ENCODE peak calls at places on chromosomes 11 and 22, in four cellular contexts. H is nucleus accumbens; O is activated T-cell treated with anti-CD3 and anti-CD28 coated beads for 24 hours; A is activated CD4-positive, alpha-beta T cell treated with anti-CD3 and anti-CD28 coated beads, Interleukin-2, amount 50 U/mL, for 48 hours. X is an unnamed sample.

GRCh38 chr11:83948205-83948604 is 662.0 kb upstream of the CCDC90B start:
- DNase-seq in A (no peak), O (no peak), H (no peak), X (no peak)

GRCh38 chr11:63920870-63921417 is 4.0 kb upstream of the RCOR2 start:
- DNase-seq in H (no peak), O (no peak), A (peak; percentile 34), X (no peak)

GRCh38 chr11:130827697-130828377 is 88.4 kb downstream of the SNX19 start:
- DNase-seq in O (no peak), H (peak; percentile 12), A (peak; percentile 11), X (no peak)

GRCh38 chr22:44050766-44051747 is 27.0 kb downstream of the PARVB start:
- DNase-seq in O (no peak), H (peak; percentile 40), A (no peak), X (no peak)

GRCh38 chr22:41762980-41763779 is 37.3 kb upstream of the CCDC134 start:
- DNase-seq in O (no peak), A (peak; percentile 50), H (no peak), X (peak; percentile 7)

GRCh38 chr11:105900515-105901035 is 121.5 kb downstream of the MSANTD4 start:
- DNase-seq in A (no peak), H (no peak), O (no peak), X (no peak)

GRCh38 chr11:120715239-120715638 is 203.7 kb downstream of the GRIK4 start:
- DNase-seq in H (no peak), A (no peak), O (no peak), X (no peak)

GRCh38 chr11:66857234-66857926 is 516 bp downstream of the LRFN4 start:
- DNase-seq in A (no peak), H (no peak), O (no peak), X (no peak)

GRCh38 chr22:47645450-47645914 is 883.0 kb downstream of the TBC1D22A start:
- DNase-seq in A (no peak), O (no peak), H (no peak), X (no peak)

GRCh38 chr11:109040303-109040702 is 375.4 kb downstream of the DDX10 start:
- DNase-seq in A (no peak), O (no peak), H (no peak), X (no peak)

GRCh38 chr11:3222003-3222855 is 3.6 kb upstream of the MRGPRG start:
- DNase-seq in A (no peak), H (no peak), O (no peak), X (no peak)

GRCh38 chr11:65425971-65426838 is 3.6 kb downstream of the NEAT1 start:
- DNase-seq in H (no peak), O (no peak), A (no peak), X (peak; percentile 78)

GRCh38 chr11:39668640-39669039 is 1790.8 kb downstream of the LRRC4C start:
- DNase-seq in O (no peak), H (no peak), A (no peak), X (no peak)

GRCh38 chr11:96276836-96277235 is 66.2 kb downstream of the MAML2 start:
- DNase-seq in A (no peak), H (no peak), O (no peak), X (no peak)

GRCh38 chr22:37559901-37560681 is at the start of gene CDC42EP1:
- DNase-seq in H (peak; percentile 36), O (no peak), A (no peak), X (peak; percentile 58)

GRCh38 chr11:64341851-64342791 is 2.1 kb downstream of the CCDC88B start:
- DNase-seq in A (peak; percentile 94), H (peak; percentile 59), O (peak; percentile 87), X (peak; percentile 58)

GRCh38 chr11:99592241-99592640 is 571.5 kb downstream of the CNTN5 start:
- DNase-seq in A (no peak), H (no peak), O (no peak), X (no peak)

GRCh38 chr11:103228807-103229206 is 119.6 kb downstream of the DYNC2H1 start:
- DNase-seq in H (no peak), O (no peak), A (no peak), X (no peak)

GRCh38 chr11:78015878-78016277 is 7.2 kb downstream of the KCTD14 start:
- DNase-seq in H (no peak), O (no peak), A (no peak), X (no peak)

GRCh38 chr11:96761451-96761850 is 371.6 kb downstream of the JRKL start:
- DNase-seq in O (no peak), A (no peak), H (no peak), X (no peak)

GRCh38 chr11:128862913-128863660 is 4.0 kb downstream of the KCNJ1 start:
- DNase-seq in O (no peak), H (no peak), A (no peak), X (no peak)

GRCh38 chr11:67534070-67534679 is 10.9 kb upstream of the CABP2 start:
- DNase-seq in O (no peak), H (no peak), A (no peak), X (no peak)

GRCh38 chr11:65316311-65316978 is 1.8 kb downstream of the CDC42EP2 start:
- DNase-seq in H (no peak), A (no peak), O (no peak), X (no peak)

GRCh38 chr11:46277623-46278386 is at the start of gene CREB3L1:
- DNase-seq in O (no peak), H (no peak), A (no peak), X (no peak)

GRCh38 chr11:106131998-106132397 is 54.5 kb downstream of the AASDHPPT start:
- DNase-seq in O (no peak), A (no peak), H (no peak), X (no peak)

GRCh38 chr22:45317551-45318167 is 7.9 kb downstream of the FAM118A start:
- DNase-seq in A (no peak), O (no peak), H (no peak), X (no peak)

GRCh38 chr11:3161309-3161708 is 3.8 kb downstream of the OSBPL5 start:
- DNase-seq in H (no peak), O (no peak), A (no peak), X (peak; percentile 42)

GRCh38 chr22:21714784-21715183 is 20.8 kb downstream of the YPEL1 start:
- DNase-seq in H (no peak), A (no peak), O (no peak), X (no peak)

GRCh38 chr22:49979587-49980264 is 19.2 kb downstream of the PIM3 start:
- DNase-seq in H (no peak), O (no peak), A (peak; percentile 51), X (no peak)

GRCh38 chr11:96388891-96389603 is 665 bp downstream of the CCDC82 start:
- DNase-seq in H (no peak), A (no peak), O (no peak), X (peak; percentile 38)

GRCh38 chr11:114278342-114279065 is 17.7 kb upstream of the NNMT start:
- DNase-seq in O (no peak), A (no peak), H (no peak), X (no peak)

GRCh38 chr22:17945156-17945850 is 79.1 kb downstream of the MICAL3 start:
- DNase-seq in A (no peak), O (no peak), H (no peak), X (no peak)

GRCh38 chr22:39690901-39691620 is 120.5 kb downstream of the CACNA1I start:
- DNase-seq in A (peak; percentile 11), H (no peak), O (peak; percentile 6), X (no peak)

GRCh38 chr11:65834202-65834601 is 439 bp downstream of the SNX32 start:
- DNase-seq in A (no peak), H (no peak), O (no peak), X (no peak)